ENCODE peak calls at places on chromosomes 6 and 20, in five cellular contexts. One of them, this sample, is unnamed.
A peak's percentile ranks its signal among the peaks of the same experiment; 100 is the strongest.

GRCh38 chr6:70753870-70754269 is 86.2 kb downstream of the SMAP1 start:
- ATAC-seq in CD4-positive, alpha-beta T cell: no peak
- ATAC-seq in activated T-cell treated with anti-CD3 and anti-CD28 coated beads, Interleukin-2, amount 50 U/mL, for 4 hours: no peak
- ATAC-seq in left lung: no peak
- ATAC-seq in gastroesophageal sphincter: no peak
- ATAC-seq in this sample: no peak

GRCh38 chr20:48965189-48965910 is 43.8 kb downstream of the ARFGEF2 start:
- ATAC-seq in CD4-positive, alpha-beta T cell: no peak
- ATAC-seq in activated T-cell treated with anti-CD3 and anti-CD28 coated beads, Interleukin-2, amount 50 U/mL, for 4 hours: no peak
- ATAC-seq in left lung: no peak
- ATAC-seq in gastroesophageal sphincter: no peak
- ATAC-seq in this sample: no peak

GRCh38 chr6:90471297-90471696 is 115.6 kb downstream of the MAP3K7 start:
- ATAC-seq in CD4-positive, alpha-beta T cell: no peak
- ATAC-seq in activated T-cell treated with anti-CD3 and anti-CD28 coated beads, Interleukin-2, amount 50 U/mL, for 4 hours: no peak
- ATAC-seq in left lung: no peak
- ATAC-seq in gastroesophageal sphincter: no peak
- ATAC-seq in this sample: no peak

GRCh38 chr6:63644668-63645326 is 9.2 kb downstream of the PHF3 start:
- ATAC-seq in CD4-positive, alpha-beta T cell: no peak
- ATAC-seq in activated T-cell treated with anti-CD3 and anti-CD28 coated beads, Interleukin-2, amount 50 U/mL, for 4 hours: no peak
- ATAC-seq in left lung: peak; percentile 93
- ATAC-seq in gastroesophageal sphincter: no peak
- ATAC-seq in this sample: no peak

GRCh38 chr6:139154885-139155547 is 20.1 kb downstream of the HECA start:
- ATAC-seq in CD4-positive, alpha-beta T cell: peak; percentile 23
- ATAC-seq in activated T-cell treated with anti-CD3 and anti-CD28 coated beads, Interleukin-2, amount 50 U/mL, for 4 hours: peak; percentile 51
- ATAC-seq in left lung: no peak
- ATAC-seq in gastroesophageal sphincter: no peak
- ATAC-seq in this sample: peak; percentile 60

GRCh38 chr20:33702861-33703260 is 16.7 kb upstream of the E2F1 start:
- ATAC-seq in CD4-positive, alpha-beta T cell: no peak
- ATAC-seq in activated T-cell treated with anti-CD3 and anti-CD28 coated beads, Interleukin-2, amount 50 U/mL, for 4 hours: no peak
- ATAC-seq in left lung: peak; percentile 69
- ATAC-seq in gastroesophageal sphincter: no peak
- ATAC-seq in this sample: no peak

GRCh38 chr6:29694637-29695036 is 13.7 kb upstream of the ZFP57 start:
- ATAC-seq in CD4-positive, alpha-beta T cell: no peak
- ATAC-seq in activated T-cell treated with anti-CD3 and anti-CD28 coated beads, Interleukin-2, amount 50 U/mL, for 4 hours: no peak
- ATAC-seq in left lung: no peak
- ATAC-seq in gastroesophageal sphincter: no peak
- ATAC-seq in this sample: no peak

GRCh38 chr20:45183084-45183483 is 8.4 kb downstream of the PI3 start:
- ATAC-seq in CD4-positive, alpha-beta T cell: no peak
- ATAC-seq in activated T-cell treated with anti-CD3 and anti-CD28 coated beads, Interleukin-2, amount 50 U/mL, for 4 hours: no peak
- ATAC-seq in left lung: no peak
- ATAC-seq in gastroesophageal sphincter: no peak
- ATAC-seq in this sample: no peak

GRCh38 chr20:36314734-36315544 is 8.8 kb downstream of the DLGAP4 start:
- ATAC-seq in CD4-positive, alpha-beta T cell: no peak
- ATAC-seq in activated T-cell treated with anti-CD3 and anti-CD28 coated beads, Interleukin-2, amount 50 U/mL, for 4 hours: no peak
- ATAC-seq in left lung: no peak
- ATAC-seq in gastroesophageal sphincter: no peak
- ATAC-seq in this sample: no peak

GRCh38 chr6:36368921-36369880 is 18.3 kb downstream of the ETV7 start:
- ATAC-seq in CD4-positive, alpha-beta T cell: no peak
- ATAC-seq in activated T-cell treated with anti-CD3 and anti-CD28 coated beads, Interleukin-2, amount 50 U/mL, for 4 hours: no peak
- ATAC-seq in left lung: peak; percentile 79
- ATAC-seq in gastroesophageal sphincter: no peak
- ATAC-seq in this sample: no peak

GRCh38 chr20:2814587-2815051 is at the start of gene C20orf141:
- ATAC-seq in CD4-positive, alpha-beta T cell: no peak
- ATAC-seq in activated T-cell treated with anti-CD3 and anti-CD28 coated beads, Interleukin-2, amount 50 U/mL, for 4 hours: no peak
- ATAC-seq in left lung: peak; percentile 52
- ATAC-seq in gastroesophageal sphincter: peak; percentile 67
- ATAC-seq in this sample: no peak

GRCh38 chr20:3909952-3910366 is 20.8 kb downstream of the PANK2 start:
- ATAC-seq in CD4-positive, alpha-beta T cell: no peak
- ATAC-seq in activated T-cell treated with anti-CD3 and anti-CD28 coated beads, Interleukin-2, amount 50 U/mL, for 4 hours: no peak
- ATAC-seq in left lung: no peak
- ATAC-seq in gastroesophageal sphincter: no peak
- ATAC-seq in this sample: no peak

GRCh38 chr20:1895674-1896496 is 678 bp downstream of the SIRPA start:
- ATAC-seq in CD4-positive, alpha-beta T cell: no peak
- ATAC-seq in activated T-cell treated with anti-CD3 and anti-CD28 coated beads, Interleukin-2, amount 50 U/mL, for 4 hours: no peak
- ATAC-seq in left lung: peak; percentile 2
- ATAC-seq in gastroesophageal sphincter: peak; percentile 34
- ATAC-seq in this sample: no peak

GRCh38 chr6:168031411-168032382 is 34.2 kb downstream of the KIF25 start:
- ATAC-seq in CD4-positive, alpha-beta T cell: no peak
- ATAC-seq in activated T-cell treated with anti-CD3 and anti-CD28 coated beads, Interleukin-2, amount 50 U/mL, for 4 hours: no peak
- ATAC-seq in left lung: no peak
- ATAC-seq in gastroesophageal sphincter: no peak
- ATAC-seq in this sample: no peak

GRCh38 chr6:32666420-32667300 is at the start of gene HLA-DQB1:
- ATAC-seq in CD4-positive, alpha-beta T cell: peak; percentile 81
- ATAC-seq in activated T-cell treated with anti-CD3 and anti-CD28 coated beads, Interleukin-2, amount 50 U/mL, for 4 hours: peak; percentile 76
- ATAC-seq in left lung: peak; percentile 83
- ATAC-seq in gastroesophageal sphincter: peak; percentile 63
- ATAC-seq in this sample: peak; percentile 94

GRCh38 chr6:121770943-121771342 is 335.5 kb downstream of the GJA1 start:
- ATAC-seq in CD4-positive, alpha-beta T cell: no peak
- ATAC-seq in activated T-cell treated with anti-CD3 and anti-CD28 coated beads, Interleukin-2, amount 50 U/mL, for 4 hours: peak; percentile 73
- ATAC-seq in left lung: no peak
- ATAC-seq in gastroesophageal sphincter: no peak
- ATAC-seq in this sample: peak; percentile 77

This sample was measured in activated T-helper 17 cell treated with anti-CD3 and anti-CD28 coated beads, Interleukin-2, amount 50 U/mL, for 72 hours.